ENCODE peak calls at places on chromosomes 11 and 22, in seven cellular contexts. Y, O, M, K, A, B and W are unnamed samples.

GRCh38 chr11:20688761-20689160 is 19.4 kb downstream of the NELL1 start:
- DNase-seq in Y (no peak), O (no peak), M (no peak), K (no peak), A (no peak), B (no peak), W (no peak)

GRCh38 chr11:29781268-29781667 is 235.6 kb downstream of the KCNA4 start:
- DNase-seq in Y (no peak), O (no peak), M (no peak), K (no peak), A (no peak), B (no peak), W (no peak)

GRCh38 chr11:103729653-103730052 is 306.8 kb upstream of the DDI1 start:
- DNase-seq in Y (no peak), O (no peak), M (no peak), K (no peak), A (no peak), B (no peak), W (no peak)

GRCh38 chr11:70725272-70725671 is 326.9 kb downstream of the CTTN start:
- DNase-seq in Y (no peak), O (no peak), M (no peak), K (no peak), A (no peak), B (peak), W (no peak)

GRCh38 chr11:71096751-71097388 is 155.5 kb downstream of the SHANK2 start:
- DNase-seq in Y (no peak), O (no peak), M (no peak), K (no peak), A (no peak), B (no peak), W (no peak)

GRCh38 chr22:23803001-23803819 is 16.4 kb downstream of the SMARCB1 start:
- DNase-seq in Y (no peak), O (no peak), M (no peak), K (no peak), A (no peak), B (no peak), W (no peak)

GRCh38 chr22:39614442-39614841 is 43.9 kb downstream of the CACNA1I start:
- DNase-seq in Y (no peak), O (no peak), M (no peak), K (no peak), A (no peak), B (no peak), W (no peak)

GRCh38 chr11:104120493-104121200 is 43.3 kb downstream of the PDGFD start:
- DNase-seq in Y (no peak), O (no peak), M (no peak), K (no peak), A (no peak), B (no peak), W (no peak)

GRCh38 chr22:30841264-30841663 is 127.3 kb downstream of the MORC2 start:
- DNase-seq in Y (no peak), O (no peak), M (no peak), K (no peak), A (no peak), B (no peak), W (no peak)

GRCh38 chr22:21628386-21629261 is 1.2 kb downstream of the YDJC start:
- DNase-seq in Y (no peak), O (peak), M (no peak), K (no peak), A (no peak), B (peak), W (no peak)

GRCh38 chr22:46052801-46053562 is 76.0 kb upstream of the WNT7B start:
- DNase-seq in Y (peak), O (no peak), M (no peak), K (no peak), A (peak), B (peak), W (no peak)

GRCh38 chr11:65849771-65850216 is 8.2 kb downstream of the CFL1 start:
- DNase-seq in Y (no peak), O (no peak), M (no peak), K (no peak), A (peak), B (no peak), W (no peak)

GRCh38 chr11:2462986-2463765 is 18.4 kb downstream of the KCNQ1 start:
- DNase-seq in Y (peak), O (no peak), M (no peak), K (peak), A (peak), B (no peak), W (no peak)

GRCh38 chr11:74465291-74465708 is 2.0 kb downstream of the KCNE3 start:
- DNase-seq in Y (no peak), O (no peak), M (no peak), K (peak), A (peak), B (no peak), W (no peak)

GRCh38 chr11:45110562-45110961 is 35.9 kb upstream of the PRDM11 start:
- DNase-seq in Y (no peak), O (peak), M (peak), K (peak), A (peak), B (peak), W (peak)

GRCh38 chr11:13635804-13636203 is 32.7 kb upstream of the FAR1 start:
- DNase-seq in Y (no peak), O (no peak), M (no peak), K (no peak), A (no peak), B (no peak), W (no peak)

GRCh38 chr22:23243006-23243573 is 62.8 kb downstream of the BCR start:
- DNase-seq in Y (no peak), O (no peak), M (no peak), K (no peak), A (no peak), B (peak), W (peak)

GRCh38 chr22:36755316-36755715 is 20.6 kb downstream of the IFT27 start:
- DNase-seq in Y (no peak), O (no peak), M (no peak), K (no peak), A (no peak), B (no peak), W (no peak)

GRCh38 chr22:25219948-25220442 is 556 bp downstream of the CRYBB2 start:
- DNase-seq in Y (no peak), O (no peak), M (no peak), K (no peak), A (no peak), B (no peak), W (no peak)

GRCh38 chr11:2399488-2400068 is 972 bp upstream of the TSSC4 start:
- DNase-seq in Y (peak), O (no peak), M (no peak), K (no peak), A (peak), B (no peak), W (no peak)

GRCh38 chr11:28701760-28702449 is 593.7 kb downstream of the METTL15 start:
- DNase-seq in Y (no peak), O (no peak), M (no peak), K (no peak), A (no peak), B (no peak), W (no peak)

GRCh38 chr11:111428113-111428876 is 49.2 kb upstream of the POU2AF1 start:
- DNase-seq in Y (peak), O (no peak), M (no peak), K (no peak), A (no peak), B (no peak), W (no peak)

GRCh38 chr22:20061481-20061861 is 18.6 kb upstream of the DGCR8 start:
- DNase-seq in Y (peak), O (no peak), M (no peak), K (no peak), A (no peak), B (no peak), W (no peak)

GRCh38 chr22:20060700-20061480 is 19.2 kb upstream of the DGCR8 start:
- DNase-seq in Y (no peak), O (no peak), M (no peak), K (no peak), A (no peak), B (no peak), W (no peak)

GRCh38 chr22:20057596-20058268 is 22.3 kb upstream of the DGCR8 start:
- DNase-seq in Y (no peak), O (no peak), M (no peak), K (no peak), A (no peak), B (no peak), W (no peak)

GRCh38 chr22:20056696-20057386 is 23.2 kb upstream of the DGCR8 start:
- DNase-seq in Y (peak), O (no peak), M (no peak), K (no peak), A (no peak), B (no peak), W (no peak)

GRCh38 chr22:20058989-20059770 is 20.9 kb upstream of the DGCR8 start:
- DNase-seq in Y (no peak), O (no peak), M (no peak), K (no peak), A (no peak), B (no peak), W (no peak)
- H3K27ac ChIP-seq in Y (no peak), O (no peak), M (no peak), K (no peak), A (no peak), B (no peak), W (no peak)

DNA sequence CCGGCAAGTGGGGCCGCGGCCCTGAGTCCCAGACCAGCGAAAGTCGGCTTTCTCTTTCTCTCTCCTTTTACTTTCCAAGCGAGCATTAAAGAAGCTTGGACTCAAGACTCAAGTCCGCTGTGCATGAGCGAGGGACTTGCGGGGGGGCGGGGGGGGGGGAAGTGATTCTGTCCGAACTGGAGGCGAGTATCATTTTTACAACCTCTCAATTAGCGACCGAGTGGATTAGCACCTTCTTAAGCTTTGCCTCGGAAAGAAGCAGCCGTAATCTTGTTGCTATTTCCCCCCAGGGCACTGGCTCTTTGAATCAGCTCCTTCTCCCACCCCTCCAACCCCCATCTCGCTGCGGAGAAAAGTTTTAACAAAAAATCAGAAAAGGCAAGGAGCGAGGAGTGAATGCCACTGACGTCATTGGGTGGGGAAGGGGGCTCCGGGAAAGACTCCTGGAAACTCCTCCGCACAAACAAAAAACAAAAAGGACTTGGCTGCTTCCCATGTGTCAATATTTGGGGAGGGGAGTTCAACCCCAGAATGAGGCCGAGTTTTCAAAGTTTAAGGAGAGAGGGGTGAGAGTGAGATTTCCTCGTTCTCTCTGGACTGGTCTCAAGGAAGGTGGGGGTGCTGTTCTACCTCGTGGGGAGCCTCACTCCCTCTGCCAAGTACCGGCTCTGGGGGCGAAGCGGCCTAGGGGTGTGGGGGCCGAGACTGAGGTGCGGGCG is 2.3 kb upstream of the PAX6 start:
- DNase-seq in Y (no peak), O (no peak), M (no peak), K (no peak), A (no peak), B (no peak), W (no peak)
- H3K27ac ChIP-seq in Y (no peak), O (no peak), M (no peak), K (no peak), A (no peak), B (no peak), W (no peak)

DNA sequence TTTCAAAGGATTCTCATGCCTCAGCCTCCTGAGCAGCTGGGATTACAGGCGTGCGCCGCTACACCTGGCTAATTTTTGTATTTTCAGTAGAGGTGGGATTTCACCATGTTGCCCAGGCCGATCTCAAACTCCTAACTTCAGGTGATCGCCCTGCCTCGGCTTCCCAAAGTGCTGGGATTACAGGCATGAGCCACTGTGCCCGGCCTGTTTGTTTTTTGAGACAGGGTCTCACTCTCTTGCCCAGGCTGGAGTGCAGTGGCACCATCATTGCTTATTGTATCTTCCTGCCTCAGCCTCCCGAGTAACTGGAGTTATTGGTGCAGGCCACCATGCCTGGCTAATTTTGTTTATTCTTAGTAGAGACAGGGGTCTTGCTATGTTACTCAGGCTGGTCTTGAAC is 8.1 kb downstream of the FADS2 start:
- DNase-seq in Y (no peak), O (no peak), M (no peak), K (no peak), A (no peak), B (no peak), W (no peak)
- H3K27ac ChIP-seq in Y (peak), O (no peak), M (peak), K (no peak), A (no peak), B (no peak), W (no peak)

GRCh38 chr11:12329169-12329568 is 48.2 kb upstream of the PARVA start:
- DNase-seq in Y (no peak), O (no peak), M (no peak), K (no peak), A (no peak), B (no peak), W (no peak)

GRCh38 chr11:12331239-12331874 is 46.0 kb upstream of the PARVA start:
- DNase-seq in Y (peak), O (peak), M (no peak), K (peak), A (peak), B (peak), W (peak)

GRCh38 chr11:12329797-12330196 is 47.6 kb upstream of the PARVA start:
- DNase-seq in Y (no peak), O (no peak), M (no peak), K (no peak), A (no peak), B (no peak), W (no peak)

DNA sequence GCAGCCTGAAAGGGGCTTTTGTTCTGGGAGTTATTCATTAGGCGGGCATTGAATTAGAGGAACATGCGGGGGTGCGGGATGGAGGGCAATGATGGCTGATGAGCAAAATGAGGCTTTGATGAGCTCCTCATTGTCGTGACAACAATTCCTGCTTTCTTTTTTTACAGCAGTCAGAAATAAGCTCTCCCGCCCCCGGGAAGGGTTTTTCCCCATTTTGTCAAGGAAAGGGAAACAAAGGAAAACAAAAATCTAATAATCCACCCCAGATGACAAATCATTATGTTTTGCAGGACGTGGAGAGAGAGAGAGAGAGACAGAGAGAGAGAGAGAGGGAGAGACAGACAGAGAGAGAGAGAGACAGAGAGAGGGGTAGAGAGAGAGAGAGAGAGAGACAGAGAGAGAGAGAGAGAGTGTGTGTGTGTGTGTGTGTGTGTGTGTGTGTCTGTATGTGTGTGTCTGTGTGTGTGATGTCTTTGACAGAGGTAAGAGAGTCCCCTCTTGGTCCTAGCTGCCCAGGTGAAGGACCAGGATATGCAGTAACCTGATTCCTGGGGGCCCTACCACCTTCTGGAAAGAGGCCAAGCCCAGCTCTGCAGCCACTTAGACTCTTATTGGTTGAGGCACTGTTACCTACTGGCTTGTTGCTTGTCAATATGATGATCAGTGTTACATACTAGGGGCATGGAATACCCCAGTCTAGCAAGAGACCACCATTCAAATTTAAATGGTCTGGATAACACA is 46.7 kb upstream of the PARVA start:
- DNase-seq in Y (no peak), O (no peak), M (no peak), K (no peak), A (no peak), B (no peak), W (peak)
- H3K27ac ChIP-seq in Y (no peak), O (no peak), M (peak), K (no peak), A (no peak), B (no peak), W (no peak)

DNA sequence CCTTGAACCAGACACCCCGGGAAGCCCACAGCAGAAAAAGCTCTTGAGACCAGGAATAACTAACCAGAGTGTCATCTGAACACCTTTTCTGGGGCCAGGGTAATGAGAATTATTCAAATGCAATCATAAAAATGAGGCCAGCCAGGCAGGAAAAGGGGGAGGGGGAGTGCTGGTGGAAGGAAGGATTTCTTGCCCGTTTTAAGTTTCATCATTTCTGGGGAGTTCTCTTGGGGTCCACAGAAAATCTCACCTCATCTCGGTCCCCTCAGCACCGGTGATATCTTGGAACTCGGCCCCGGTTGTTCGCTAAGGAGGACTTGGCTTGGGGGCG is 495 bp upstream of the PKNOX2 start:
- DNase-seq in Y (no peak), O (no peak), M (no peak), K (no peak), A (no peak), B (no peak), W (no peak)
- H3K27ac ChIP-seq in Y (peak), O (no peak), M (peak), K (no peak), A (no peak), B (peak), W (no peak)